ENCODE peak calls at places on chromosomes 3 and 15, in eight cellular contexts. I is Panc1, N is stomach, Q is breast epithelium, G is tibial artery, W is endothelial cell of umbilical vein, C is cardiac muscle cell, P is left ventricle myocardium inferior. A is an unnamed sample.
A peak's percentile ranks its signal among the peaks of the same experiment; 100 is the strongest.

GRCh38 chr15:66138096-66138783 is 115.3 kb downstream of the MEGF11 start:
- DNase-seq in I (no peak), N (no peak), Q (no peak), G (no peak), W (no peak), C (peak; percentile 42), P (peak; percentile 41), A (no peak)

GRCh38 chr3:55485208-55485791 is 1.8 kb downstream of the WNT5A start:
- DNase-seq in I (no peak), N (peak; percentile 77), Q (peak; percentile 54), G (no peak), W (peak; percentile 53), C (peak; percentile 94), P (peak; percentile 75), A (peak; percentile 90)

GRCh38 chr3:126827121-126827520 is 123.1 kb downstream of the CHCHD6 start:
- DNase-seq in I (no peak), N (no peak), Q (no peak), G (peak; percentile 77), W (no peak), C (no peak), P (peak; percentile 54), A (no peak)

GRCh38 chr3:42371776-42372175 is 38.6 kb downstream of the LYZL4 start:
- DNase-seq in I (no peak), N (no peak), Q (peak; percentile 67), G (no peak), W (no peak), C (no peak), P (no peak), A (no peak)

GRCh38 chr15:66927326-66928077 is 137.9 kb upstream of the SMAD3 start:
- DNase-seq in I (no peak), N (no peak), Q (no peak), G (no peak), W (peak; percentile 42), C (no peak), P (no peak), A (no peak)

GRCh38 chr3:194475978-194476377 is 10.8 kb downstream of the ATP13A3 start:
- DNase-seq in I (no peak), N (no peak), Q (no peak), G (no peak), W (peak; percentile 47), C (no peak), P (no peak), A (no peak)

GRCh38 chr3:58049143-58049785 is 41.0 kb downstream of the FLNB start:
- DNase-seq in I (peak; percentile 89), N (peak; percentile 56), Q (peak; percentile 77), G (peak; percentile 42), W (peak; percentile 91), C (peak; percentile 71), P (peak; percentile 35), A (no peak)

GRCh38 chr3:112734171-112734570 is 93.2 kb upstream of the CCDC80 start:
- DNase-seq in I (no peak), N (no peak), Q (no peak), G (no peak), W (no peak), C (no peak), P (no peak), A (no peak)

GRCh38 chr3:184944221-184944620 is 132.3 kb downstream of the VPS8 start:
- DNase-seq in I (no peak), N (no peak), Q (no peak), G (no peak), W (no peak), C (no peak), P (no peak), A (no peak)

GRCh38 chr15:85029221-85029620 is 47.6 kb downstream of the PDE8A start:
- DNase-seq in I (no peak), N (no peak), Q (no peak), G (no peak), W (no peak), C (no peak), P (no peak), A (no peak)

GRCh38 chr3:156445117-156445968 is 109.6 kb downstream of the SSR3 start:
- DNase-seq in I (no peak), N (no peak), Q (no peak), G (no peak), W (no peak), C (no peak), P (no peak), A (no peak)

GRCh38 chr3:160876568-160877100 is 120.6 kb downstream of the PPM1L start:
- DNase-seq in I (no peak), N (no peak), Q (no peak), G (no peak), W (no peak), C (no peak), P (no peak), A (no peak)

GRCh38 chr3:170726976-170727661 is 141.2 kb upstream of the SLC7A14 start:
- DNase-seq in I (no peak), N (no peak), Q (no peak), G (no peak), W (peak; percentile 85), C (no peak), P (no peak), A (no peak)

GRCh38 chr3:13301295-13301987 is 118.7 kb downstream of the NUP210 start:
- DNase-seq in I (no peak), N (no peak), Q (no peak), G (peak; percentile 29), W (no peak), C (no peak), P (no peak), A (no peak)

GRCh38 chr3:54989023-54989380 is 61.1 kb upstream of the LRTM1 start:
- DNase-seq in I (no peak), N (no peak), Q (no peak), G (no peak), W (no peak), C (no peak), P (no peak), A (no peak)

GRCh38 chr15:63983071-63983711 is 63.1 kb downstream of the DAPK2 start:
- DNase-seq in I (no peak), N (no peak), Q (no peak), G (no peak), W (peak; percentile 71), C (no peak), P (no peak), A (peak; percentile 34)

GRCh38 chr3:149828390-149828789 is 15.4 kb downstream of the RNF13 start:
- DNase-seq in I (no peak), N (no peak), Q (no peak), G (no peak), W (no peak), C (no peak), P (no peak), A (no peak)

GRCh38 chr3:149832086-149832485 is 19.1 kb downstream of the RNF13 start:
- DNase-seq in I (no peak), N (no peak), Q (no peak), G (no peak), W (no peak), C (no peak), P (no peak), A (no peak)

GRCh38 chr3:149830902-149831301 is 17.9 kb downstream of the RNF13 start:
- DNase-seq in I (no peak), N (no peak), Q (no peak), G (no peak), W (no peak), C (no peak), P (no peak), A (peak; percentile 30)

GRCh38 chr3:149831321-149831720 is 18.3 kb downstream of the RNF13 start:
- DNase-seq in I (no peak), N (no peak), Q (no peak), G (no peak), W (no peak), C (no peak), P (no peak), A (no peak)

GRCh38 chr3:149833241-149833640 is 20.2 kb downstream of the RNF13 start:
- DNase-seq in I (no peak), N (no peak), Q (no peak), G (no peak), W (peak; percentile 2), C (no peak), P (no peak), A (peak; percentile 7)
- H3K9me3 ChIP-seq in I (peaks cover 60% of the 10 kb centered on the region), N (peaks cover 52% of the 10 kb centered on the region), Q (peaks cover 39% of the 10 kb centered on the region), G (peaks cover 20% of the 10 kb centered on the region), W (no peaks in the 10 kb centered on the region), C (peaks cover 3% of the 10 kb centered on the region), P (peaks cover 66% of the 10 kb centered on the region), A (peaks cover 74% of the 10 kb centered on the region)

GRCh38 chr15:75684648-75685047 is 28.0 kb downstream of the CSPG4 start:
- DNase-seq in I (no peak), N (no peak), Q (no peak), G (no peak), W (no peak), C (no peak), P (no peak), A (no peak)
- TF ChIP-seq CTCF in I (no peak), N (no peak), Q (no peak), G (no peak), W (no peak), C (no peak), P (no peak), A (no peak)

DNA sequence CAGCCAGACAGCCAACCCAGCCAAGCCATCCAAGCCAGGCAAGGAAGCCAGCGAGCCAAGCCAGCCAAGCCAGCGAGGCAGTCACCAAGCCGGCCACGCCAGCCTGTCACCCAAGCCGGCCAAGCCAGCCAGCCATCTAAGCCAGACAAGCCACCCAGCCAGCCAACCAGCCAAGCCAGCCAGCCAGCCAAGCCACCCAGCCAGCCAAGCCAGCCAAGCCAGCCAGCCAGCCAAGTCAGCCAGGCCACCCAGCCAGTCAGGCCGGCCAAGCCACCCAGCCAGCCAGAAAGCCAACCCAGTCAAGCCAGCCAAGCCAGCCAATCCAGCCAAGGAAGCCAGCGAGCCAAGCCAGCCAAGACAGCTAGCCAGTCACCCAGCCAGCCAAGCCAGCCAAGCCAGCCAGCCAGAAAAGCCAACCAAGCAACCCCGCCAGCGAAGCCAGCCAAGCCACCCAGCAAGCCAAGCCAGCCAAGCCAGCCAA is 201.2 kb downstream of the GOLGA6L6 start:
- DNase-seq in I (no peak), N (peak; percentile 51), Q (peak; percentile 51), G (peak; percentile 22), W (peak; percentile 2), C (peak; percentile 44), P (peak; percentile 75), A (no peak)
- H3K9me3 ChIP-seq in I (no peaks in the 10 kb centered on the region), N (peaks cover 66% of the 10 kb centered on the region), Q (peaks cover 38% of the 10 kb centered on the region), G (peaks cover 31% of the 10 kb centered on the region), W (peaks cover 43% of the 10 kb centered on the region), C (peaks cover 21% of the 10 kb centered on the region), P (peaks cover 36% of the 10 kb centered on the region), A (peaks cover 24% of the 10 kb centered on the region)

GRCh38 chr15:69302929-69303328 is 4.2 kb downstream of the PAQR5 start:
- DNase-seq in I (no peak), N (no peak), Q (no peak), G (no peak), W (no peak), C (no peak), P (no peak), A (no peak)

GRCh38 chr15:69304176-69304533 is 5.4 kb downstream of the PAQR5 start:
- DNase-seq in I (peak; percentile 35), N (no peak), Q (no peak), G (no peak), W (no peak), C (no peak), P (no peak), A (no peak)

GRCh38 chr15:69305933-69306568 is 7.3 kb downstream of the PAQR5 start:
- DNase-seq in I (no peak), N (no peak), Q (no peak), G (no peak), W (no peak), C (no peak), P (no peak), A (no peak)

GRCh38 chr15:69305204-69305931 is 6.7 kb downstream of the PAQR5 start:
- DNase-seq in I (peak; percentile 81), N (no peak), Q (no peak), G (no peak), W (peak; percentile 50), C (no peak), P (no peak), A (no peak)

GRCh38 chr15:69303337-69304175 is 4.8 kb downstream of the PAQR5 start:
- DNase-seq in I (no peak), N (no peak), Q (no peak), G (no peak), W (no peak), C (no peak), P (no peak), A (peak; percentile 5)
- TF ChIP-seq CTCF in I (no peak), N (no peak), Q (no peak), G (no peak), W (peak; percentile 15), C (peak; percentile 27), P (peak; percentile 17), A (peak; percentile 66)

A was measured in OCI-LY7.